ENCODE peak calls at places on chromosome 7, in four cellular contexts. A, M, O and C are unnamed samples.

GRCh38 chr7:109126404-109127050 is 556.9 kb downstream of the DNAJB9 start:
- DNase-seq in O (no peak), M (no peak), A (no peak), C (no peak)

GRCh38 chr7:73995330-73995729 is 32.6 kb upstream of the ELN start:
- DNase-seq in O (no peak), A (no peak), M (no peak), C (no peak)

GRCh38 chr7:98265841-98266271 is 13.8 kb upstream of the TECPR1 start:
- DNase-seq in M (no peak), A (no peak), O (no peak), C (no peak)

GRCh38 chr7:20790273-20790842 is 3.7 kb upstream of the SP8 start:
- DNase-seq in O (no peak), A (no peak), M (no peak), C (no peak)

GRCh38 chr7:2360791-2361190 is 6.2 kb downstream of the EIF3B start:
- DNase-seq in M (no peak), A (no peak), O (no peak), C (no peak)

GRCh38 chr7:125445901-125446300 is 516.3 kb upstream of the POT1 start:
- DNase-seq in M (no peak), O (no peak), A (no peak), C (no peak)

GRCh38 chr7:71329030-71329668 is 197.2 kb downstream of the GALNT17 start:
- DNase-seq in M (no peak), A (no peak), O (no peak), C (no peak)

GRCh38 chr7:123154231-123154860 is 45.4 kb downstream of the SLC13A1 start:
- DNase-seq in A (peak), M (peak), O (peak), C (peak)

GRCh38 chr7:151207796-151208195 is 2.5 kb downstream of the H2BK1 start:
- DNase-seq in M (no peak), O (no peak), A (no peak), C (no peak)

GRCh38 chr7:134856692-134857091 is 77.3 kb downstream of the CALD1 start:
- DNase-seq in M (no peak), A (no peak), O (no peak), C (no peak)

GRCh38 chr7:88153378-88153777 is 66.5 kb downstream of the SRI start:
- DNase-seq in M (no peak), O (no peak), A (no peak), C (no peak)

GRCh38 chr7:121069346-121070100 is 81.0 kb downstream of the CPED1 start:
- DNase-seq in O (no peak), A (no peak), M (no peak), C (no peak)
- TF ChIP-seq NR2C2 in O (no peak), A (no peak), M (no peak), C (no peak)

GRCh38 chr7:92872701-92873100 is 36.3 kb upstream of the CDK6 start:
- DNase-seq in M (no peak), O (no peak), A (no peak), C (no peak)
- TF ChIP-seq NR2C2 in M (no peak), O (no peak), A (no peak), C (no peak)

DNA sequence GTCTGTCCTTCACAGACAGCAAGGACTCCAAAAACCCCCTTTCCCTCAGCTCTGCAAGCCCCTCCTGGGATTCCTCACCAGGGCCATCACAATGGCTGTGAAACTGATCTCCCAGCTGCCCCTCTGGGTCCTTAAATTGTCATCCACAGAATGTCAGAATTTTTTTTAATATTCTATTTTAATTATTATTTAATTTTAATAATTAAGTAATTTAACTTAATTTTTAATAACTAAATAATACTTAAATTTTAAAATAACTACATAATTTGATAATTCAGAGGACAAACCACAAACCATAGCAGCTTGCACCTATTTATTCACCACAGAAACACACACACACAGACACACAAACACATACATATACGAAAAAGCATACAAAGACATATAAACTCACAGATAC is 565.8 kb upstream of the COBL start:
- DNase-seq in A (no peak), O (no peak), M (no peak), C (no peak)
- TF ChIP-seq NR2C2 in A (no peak), O (no peak), M (no peak), C (no peak)

GRCh38 chr7:915291-916218 is 38.9 kb downstream of the ADAP1 start:
- DNase-seq in A (no peak), O (no peak), M (no peak), C (no peak)
- TF ChIP-seq NR2C2 in A (no peak), O (no peak), M (no peak), C (no peak)

GRCh38 chr7:131501422-131501821 is 55.0 kb downstream of the PODXL start:
- DNase-seq in O (no peak), A (no peak), M (no peak), C (no peak)
- TF ChIP-seq NR2C2 in O (no peak), A (no peak), M (no peak), C (no peak)

DNA sequence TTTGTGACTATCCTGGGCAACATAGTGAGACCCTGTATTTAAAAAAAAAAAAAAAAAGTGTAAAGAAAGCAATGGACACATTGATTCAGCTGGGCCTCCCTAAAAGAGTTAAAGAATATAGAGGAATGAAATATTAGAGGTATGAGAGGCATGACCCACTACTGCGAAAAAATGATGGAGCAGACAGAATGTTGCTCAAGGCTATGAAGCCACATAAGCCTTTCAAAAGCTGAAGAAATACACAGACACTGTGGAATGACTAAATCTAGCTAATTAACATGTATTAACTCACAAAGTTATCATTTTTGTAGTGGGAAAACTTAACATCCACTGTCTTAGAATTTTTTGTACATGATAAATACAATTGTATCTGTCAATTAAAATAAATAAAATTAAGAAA is 107.3 kb downstream of the HGF start:
- DNase-seq in A (no peak), M (no peak), O (no peak), C (no peak)
- TF ChIP-seq NR2C2 in A (no peak), M (no peak), O (no peak), C (no peak)

DNA sequence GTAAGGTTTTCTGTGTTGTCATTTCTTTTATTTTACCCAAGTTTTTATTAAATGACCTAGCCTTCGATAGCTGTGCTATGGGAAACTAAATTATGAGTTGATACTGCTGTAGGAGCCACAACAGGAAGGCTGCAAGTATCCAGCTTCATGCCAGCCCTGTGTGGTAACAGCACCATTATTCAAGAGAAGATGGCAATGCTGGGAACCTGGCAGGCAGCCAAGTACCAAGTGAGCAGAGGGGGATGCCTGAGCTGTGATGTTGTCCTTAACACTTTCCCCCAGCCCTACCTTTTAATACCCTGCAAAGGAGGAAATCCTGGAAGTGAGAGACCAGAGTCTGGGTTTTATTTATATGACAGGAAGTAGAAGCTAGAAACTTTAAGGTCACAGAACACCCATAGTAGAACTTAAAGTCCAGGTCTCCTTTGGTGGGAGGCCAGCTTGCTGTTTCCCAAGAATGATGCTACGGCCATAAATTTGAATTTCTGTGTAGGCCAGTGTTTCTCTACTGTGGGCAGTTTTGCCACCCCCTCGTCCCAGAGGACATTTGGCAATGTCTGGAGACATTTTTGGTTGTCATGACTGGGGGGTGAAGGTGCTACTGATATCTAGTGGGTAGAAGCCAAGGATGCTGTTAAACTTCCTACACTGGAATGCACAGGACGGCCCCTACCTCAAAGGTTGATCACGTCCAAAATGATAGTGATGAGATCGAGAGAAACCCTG is 9.2 kb upstream of the ATXN7L1 start:
- DNase-seq in M (no peak), O (no peak), A (no peak), C (no peak)
- TF ChIP-seq NR2C2 in M (no peak), O (no peak), A (no peak), C (no peak)

DNA sequence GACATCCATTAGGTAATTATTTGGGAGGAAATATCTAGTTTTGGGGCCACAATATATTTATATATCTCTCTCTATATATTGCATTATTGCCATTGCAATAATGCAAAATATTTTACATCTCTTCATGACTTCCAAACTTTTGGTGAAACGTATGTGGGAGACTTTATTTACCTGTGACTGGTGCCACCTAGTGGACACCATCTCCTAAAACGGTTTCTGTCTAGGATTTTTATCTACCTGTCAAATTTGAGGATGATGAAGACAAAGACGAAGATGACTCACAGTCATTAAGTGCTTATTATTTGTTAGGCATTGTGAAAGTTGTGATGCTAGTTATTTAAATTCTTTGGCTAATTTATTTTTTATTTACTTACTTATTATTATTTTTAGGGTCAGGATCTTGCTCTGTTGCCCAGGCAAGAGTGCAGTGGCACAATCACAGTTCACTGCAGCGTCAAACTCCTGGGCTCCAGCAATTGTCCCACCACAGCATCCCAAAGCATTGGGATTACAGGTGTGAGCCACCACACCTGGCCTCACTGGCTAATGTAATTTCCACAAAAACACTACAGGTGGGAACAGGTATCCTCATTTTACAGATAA is 18.7 kb upstream of the CBLL1 start:
- DNase-seq in O (peak), M (peak), A (peak), C (peak)
- TF ChIP-seq NR2C2 in O (no peak), M (no peak), A (no peak), C (no peak)

DNA sequence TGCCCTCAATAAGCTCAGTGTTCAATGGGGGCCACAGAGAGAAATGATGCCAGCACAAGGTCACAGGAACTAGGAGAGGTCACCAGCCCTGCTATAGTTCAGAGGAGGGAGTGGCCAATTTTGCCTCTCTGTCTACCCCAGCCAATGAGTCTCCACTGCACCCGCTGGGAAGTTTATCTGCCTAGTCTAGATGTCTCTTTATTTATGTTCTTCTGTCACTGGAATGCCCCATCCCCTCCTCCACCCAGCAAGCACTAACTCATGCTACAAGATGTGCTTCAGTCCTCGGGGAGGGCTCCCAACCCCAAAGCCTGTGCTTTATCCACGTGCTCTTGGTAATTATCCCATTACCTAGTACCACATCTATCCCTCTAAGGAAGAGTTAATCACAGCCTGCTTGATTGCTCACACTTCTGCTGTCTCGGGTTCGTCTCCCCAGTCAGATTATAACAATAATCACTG is 4.1 kb downstream of the HIP1 start:
- DNase-seq in O (no peak), M (no peak), A (peak), C (peak)
- TF ChIP-seq NR2C2 in O (no peak), M (no peak), A (peak), C (no peak)